ENCODE peak calls at places on chromosomes 13 and 19, in seven cellular contexts. G is stomach; B is cardiac fibroblast; K is body of pancreas; S is naive thymus-derived CD4-positive, alpha-beta T cell; U is fibroblast of lung; A is skeletal muscle cell. D is an unnamed sample.

GRCh38 chr19:36136975-36137686 is 2.7 kb upstream of the CAPNS1 start:
- DNase-seq in U (peak), K (peak), B (peak), A (no peak), G (peak), S (no peak), D (peak)

GRCh38 chr19:49142866-49143335 is 12.3 kb downstream of the HRC start:
- DNase-seq in G (peak), S (peak), U (peak), B (peak), K (peak), A (peak), D (peak)

GRCh38 chr19:35507561-35507960 is 5.9 kb downstream of the DMKN start:
- DNase-seq in S (no peak), G (no peak), K (no peak), A (no peak), B (no peak), U (no peak), D (no peak)

GRCh38 chr13:93045836-93046235 is 180.8 kb upstream of the GPC6 start:
- DNase-seq in A (no peak), B (peak), U (no peak), K (no peak), G (no peak), S (no peak), D (no peak)

GRCh38 chr19:2540646-2541454 is 64.9 kb downstream of the GADD45B start:
- DNase-seq in K (peak), B (peak), U (peak), A (peak), S (no peak), G (peak), D (peak)

GRCh38 chr13:41418027-41418426 is 39.3 kb upstream of the RGCC start:
- DNase-seq in U (peak), B (peak), S (no peak), K (no peak), G (no peak), A (peak), D (peak)

GRCh38 chr13:42967660-42968059 is 24.4 kb downstream of the EPSTI1 start:
- DNase-seq in K (no peak), B (peak), U (no peak), G (peak), A (no peak), S (no peak), D (no peak)

GRCh38 chr13:58429917-58430316 is 798.4 kb downstream of the PCDH17 start:
- DNase-seq in G (no peak), S (no peak), U (no peak), B (no peak), A (no peak), K (no peak), D (no peak)

GRCh38 chr13:31038834-31039552 is 106.5 kb downstream of the TEX26 start:
- DNase-seq in U (peak), G (no peak), A (no peak), S (no peak), B (peak), K (no peak), D (no peak)

GRCh38 chr19:23482829-23483228 is 87.6 kb upstream of the ZNF91 start:
- DNase-seq in B (no peak), U (no peak), G (no peak), A (no peak), K (no peak), S (no peak), D (no peak)

GRCh38 chr13:47117268-47117667 is 220.4 kb upstream of the HTR2A start:
- DNase-seq in G (no peak), S (no peak), B (peak), K (no peak), A (peak), U (peak), D (peak)

GRCh38 chr13:80334582-80335260 is 6.2 kb downstream of the SPRY2 start:
- DNase-seq in U (peak), B (peak), K (no peak), G (no peak), S (no peak), A (no peak), D (peak)

GRCh38 chr13:40600145-40600751 is 66.2 kb downstream of the FOXO1 start:
- DNase-seq in U (no peak), A (no peak), K (no peak), G (no peak), B (no peak), S (no peak), D (no peak)

GRCh38 chr13:111079375-111079774 is 35.7 kb upstream of the ARHGEF7 start:
- DNase-seq in K (no peak), S (no peak), G (no peak), A (no peak), U (no peak), B (no peak), D (no peak)

GRCh38 chr13:35472308-35473008 is 4.0 kb downstream of the MAB21L1 start:
- DNase-seq in S (no peak), A (no peak), U (no peak), K (no peak), G (no peak), B (no peak), D (peak)

GRCh38 chr13:84097148-84097547 is 214.9 kb upstream of the SLITRK1 start:
- DNase-seq in U (no peak), K (no peak), A (no peak), B (no peak), G (no peak), S (no peak), D (no peak)

GRCh38 chr13:106246817-106247216 is 288.6 kb downstream of the EFNB2 start:
- DNase-seq in S (no peak), A (no peak), G (no peak), U (no peak), K (no peak), B (no peak), D (no peak)

GRCh38 chr13:20231839-20232555 is at the start of gene GJB6:
- DNase-seq in B (no peak), S (peak), K (no peak), G (peak), A (no peak), U (no peak), D (no peak)

GRCh38 chr13:45196091-45196490 is 4.8 kb downstream of the KCTD4 start:
- DNase-seq in A (no peak), B (peak), K (no peak), G (no peak), S (no peak), U (no peak), D (peak)

GRCh38 chr13:46211116-46211515 is 612 bp upstream of the LRRC63 start:
- DNase-seq in A (no peak), U (no peak), G (no peak), S (peak), B (no peak), K (no peak), D (peak)

GRCh38 chr13:23510979-23511735 is 59.1 kb upstream of the TNFRSF19 start:
- DNase-seq in S (no peak), B (peak), G (no peak), K (no peak), A (no peak), U (peak), D (peak)

GRCh38 chr13:49368688-49369087 is 75.2 kb downstream of the CAB39L start:
- DNase-seq in K (no peak), S (no peak), A (no peak), G (no peak), U (no peak), B (no peak), D (no peak)

GRCh38 chr13:30898070-30898469 is 8.0 kb upstream of the MEDAG start:
- DNase-seq in S (no peak), K (no peak), G (no peak), A (no peak), U (no peak), B (no peak), D (no peak)

GRCh38 chr13:45370922-45371406 is 30.0 kb upstream of the TPT1 start:
- DNase-seq in S (peak), A (peak), U (peak), K (peak), G (peak), B (peak), D (peak)

GRCh38 chr19:28258794-28259193 is 954.2 kb downstream of the UQCRFS1 start:
- DNase-seq in U (no peak), G (no peak), K (no peak), B (no peak), S (no peak), A (no peak), D (no peak)

GRCh38 chr13:23505007-23505406 is 65.2 kb upstream of the TNFRSF19 start:
- DNase-seq in U (peak), S (no peak), K (no peak), B (peak), G (no peak), A (no peak), D (peak)

GRCh38 chr13:92719868-92720267 is 506.7 kb upstream of the GPC6 start:
- DNase-seq in K (no peak), U (no peak), S (no peak), A (no peak), G (no peak), B (no peak), D (no peak)

GRCh38 chr13:40897058-40897457 is 107.6 kb downstream of the SLC25A15 start:
- DNase-seq in A (no peak), B (no peak), S (no peak), G (no peak), U (no peak), K (no peak), D (no peak)

GRCh38 chr13:32048816-32049215 is 17.2 kb downstream of the FRY start:
- DNase-seq in G (no peak), A (no peak), U (no peak), S (no peak), B (no peak), K (no peak), D (no peak)

GRCh38 chr19:588093-588742 is 1.5 kb upstream of the HCN2 start:
- DNase-seq in U (peak), B (peak), K (peak), G (peak), A (peak), S (peak), D (peak)

GRCh38 chr19:20969498-20969897 is 46.4 kb downstream of the ZNF85 start:
- DNase-seq in G (no peak), U (no peak), B (no peak), K (peak), S (no peak), A (no peak), D (no peak)

GRCh38 chr13:77143325-77143907 is 116.5 kb upstream of the FBXL3 start:
- DNase-seq in K (no peak), G (no peak), B (peak), U (peak), S (no peak), A (peak), D (peak)

GRCh38 chr13:36673838-36674326 is at the start of gene SERTM1:
- DNase-seq in B (peak), A (no peak), G (no peak), S (no peak), K (no peak), U (no peak), D (peak)

GRCh38 chr13:62482351-62482750 is 1066.7 kb upstream of the PCDH20 start:
- DNase-seq in B (no peak), A (no peak), S (no peak), G (no peak), K (no peak), U (no peak), D (no peak)

GRCh38 chr19:45599286-45599685 is 2.7 kb downstream of the GPR4 start:
- DNase-seq in K (no peak), A (no peak), G (no peak), U (no peak), B (no peak), S (no peak), D (no peak)
- H3K4me3 ChIP-seq in K (no peak), A (no peak), G (no peak), U (no peak), B (peak), S (no peak), D (no peak)

DNA sequence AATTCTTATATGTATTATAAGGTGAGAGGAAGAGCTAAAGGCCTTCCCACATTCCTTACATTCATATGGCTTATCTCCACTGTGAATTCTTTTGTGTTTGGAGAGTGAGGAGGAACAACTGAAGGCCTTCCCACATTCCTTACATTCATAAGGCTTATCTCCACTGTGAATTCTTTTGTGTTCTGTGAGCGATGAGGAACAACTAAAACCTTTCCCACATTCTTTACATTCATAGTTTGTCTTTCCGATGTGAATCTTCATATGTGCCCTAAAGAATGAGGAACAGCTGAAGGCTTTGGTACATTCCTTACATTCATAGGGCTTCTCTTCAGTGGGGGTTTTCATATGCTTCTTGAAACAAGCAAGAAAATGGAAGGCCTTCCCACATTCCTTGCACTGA is 13.3 kb downstream of the ZNF699 start:
- DNase-seq in S (no peak), U (no peak), K (no peak), B (no peak), A (no peak), G (no peak), D (no peak)
- H3K4me3 ChIP-seq in S (no peak), U (no peak), K (no peak), B (no peak), A (no peak), G (no peak), D (peak)

GRCh38 chr19:7885818-7886217 is 2.5 kb upstream of the LRRC8E start:
- DNase-seq in B (no peak), A (no peak), K (no peak), U (no peak), G (no peak), S (no peak), D (no peak)

GRCh38 chr19:7888826-7889217 is 512 bp downstream of the LRRC8E start:
- DNase-seq in B (no peak), G (no peak), K (no peak), U (no peak), A (no peak), S (no peak), D (no peak)

GRCh38 chr19:7883796-7884570 is 4.3 kb upstream of the LRRC8E start:
- DNase-seq in S (no peak), G (no peak), B (peak), U (peak), A (no peak), K (no peak), D (no peak)

GRCh38 chr19:7887408-7888144 is 734 bp upstream of the LRRC8E start:
- DNase-seq in G (no peak), S (no peak), A (no peak), U (no peak), K (no peak), B (no peak), D (no peak)

GRCh38 chr19:7888145-7888825 is at the start of gene LRRC8E:
- DNase-seq in G (peak), B (peak), U (peak), S (no peak), K (peak), A (no peak), D (peak)
- H3K4me3 ChIP-seq in G (peak), B (peak), U (peak), S (no peak), K (peak), A (peak), D (peak)

GRCh38 chr19:16594131-16594586 is 21.9 kb upstream of the SLC35E1 start:
- DNase-seq in K (no peak), U (no peak), B (no peak), G (no peak), A (no peak), S (no peak), D (no peak)
- H3K4me3 ChIP-seq in K (no peak), U (no peak), B (no peak), G (no peak), A (no peak), S (peak), D (no peak)

GRCh38 chr19:7521551-7522071 is 813 bp upstream of the MCOLN1 start:
- DNase-seq in K (no peak), U (no peak), S (no peak), G (no peak), A (no peak), B (no peak), D (no peak)
- H3K4me3 ChIP-seq in K (no peak), U (peak), S (peak), G (peak), A (peak), B (peak), D (peak)

DNA sequence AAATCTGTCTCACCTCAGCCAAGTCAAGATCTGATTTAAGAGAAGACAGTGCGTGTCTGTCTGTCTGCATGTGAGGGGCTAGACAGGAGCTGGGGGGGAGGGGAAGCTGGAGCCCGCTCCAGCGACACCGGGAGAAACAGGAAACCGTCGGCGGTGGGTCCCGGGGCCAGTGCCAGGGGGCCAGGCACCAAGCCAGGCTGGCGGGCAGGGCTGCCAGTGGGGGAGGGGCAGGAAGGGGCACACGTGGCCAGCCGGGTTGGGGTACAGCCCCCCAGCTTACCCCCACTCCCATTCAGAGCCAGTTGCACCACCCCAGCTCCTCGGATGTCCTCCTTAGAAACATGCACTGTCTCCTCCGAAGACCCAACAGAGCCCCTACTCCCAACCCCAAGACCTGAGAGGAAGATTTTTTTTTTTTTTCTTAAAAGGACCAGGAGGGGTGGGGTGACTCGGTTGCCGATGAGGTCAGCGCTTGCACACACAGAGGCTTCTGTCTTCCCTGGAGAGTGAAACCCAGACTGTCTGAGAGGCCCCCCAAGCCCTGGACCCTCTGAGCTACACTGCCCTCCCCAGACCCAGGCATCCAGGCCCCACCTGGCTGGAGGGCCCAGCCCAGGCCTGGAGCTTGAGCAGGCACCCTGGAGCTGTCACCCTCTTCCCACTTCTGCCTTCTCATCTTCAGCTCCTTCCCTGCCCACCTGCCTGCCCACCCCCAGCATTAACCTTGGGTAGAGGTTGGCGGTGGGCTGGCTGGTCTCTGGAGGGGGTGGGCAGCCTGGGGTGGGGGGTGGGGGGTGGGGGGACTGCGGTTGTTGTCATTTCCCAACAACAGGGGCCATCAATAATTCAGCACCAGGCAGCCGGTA is 4.0 kb downstream of the ERF start:
- DNase-seq in G (no peak), S (no peak), B (peak), A (no peak), K (no peak), U (peak), D (peak)
- H3K4me3 ChIP-seq in G (peak), S (no peak), B (peak), A (peak), K (no peak), U (peak), D (peak)

D was measured in adipocyte.